ENCODE peak calls at places on chromosomes 1 and 21, in seven cellular contexts. U, E, K, M, S, J and G are unnamed samples.
A peak's percentile ranks its signal among the peaks of the same experiment; 100 is the strongest.

GRCh38 chr1:183331095-183331742 is 87.0 kb downstream of the NMNAT2 start:
- DNase-seq in U (no peak), E (no peak), K (no peak), M (no peak), S (no peak), J (no peak), G (no peak)

GRCh38 chr21:14536929-14537328 is 9.2 kb downstream of the SAMSN1 start:
- DNase-seq in U (no peak), E (no peak), K (no peak), M (no peak), S (no peak), J (no peak), G (no peak)

GRCh38 chr1:55081188-55081904 is 42.0 kb downstream of the PCSK9 start:
- DNase-seq in U (peak; percentile 53), E (no peak), K (no peak), M (peak; percentile 70), S (no peak), J (peak; percentile 80), G (peak; percentile 9)

GRCh38 chr1:39694026-39694425 is 2.8 kb upstream of the HPCAL4 start:
- DNase-seq in U (peak; percentile 40), E (no peak), K (no peak), M (no peak), S (no peak), J (no peak), G (no peak)

GRCh38 chr1:203794764-203795381 is 550 bp upstream of the ZBED6 start:
- DNase-seq in U (no peak), E (no peak), K (no peak), M (no peak), S (no peak), J (no peak), G (no peak)

GRCh38 chr1:159854101-159854692 is 8.3 kb downstream of the VSIG8 start:
- DNase-seq in U (peak; percentile 60), E (peak; percentile 10), K (peak; percentile 85), M (peak; percentile 58), S (no peak), J (peak; percentile 48), G (peak; percentile 82)

GRCh38 chr1:165703648-165704047 is 5.3 kb upstream of the ALDH9A1 start:
- DNase-seq in U (peak; percentile 48), E (no peak), K (no peak), M (no peak), S (no peak), J (no peak), G (no peak)

GRCh38 chr1:61337981-61338848 is 255.9 kb downstream of the NFIA start:
- DNase-seq in U (peak; percentile 96), E (no peak), K (peak; percentile 73), M (peak; percentile 85), S (no peak), J (peak; percentile 95), G (peak; percentile 93)

GRCh38 chr1:181038399-181038873 is 4.7 kb downstream of the MR1 start:
- DNase-seq in U (peak; percentile 82), E (peak; percentile 71), K (peak; percentile 55), M (peak; percentile 54), S (peak; percentile 68), J (peak; percentile 55), G (peak; percentile 70)

GRCh38 chr1:227841141-227841540 is 25.7 kb downstream of the PRSS38 start:
- DNase-seq in U (no peak), E (no peak), K (no peak), M (no peak), S (no peak), J (no peak), G (no peak)

GRCh38 chr1:116122955-116123757 is 12.0 kb downstream of the MAB21L3 start:
- DNase-seq in U (peak; percentile 92), E (no peak), K (peak; percentile 37), M (peak; percentile 94), S (no peak), J (peak; percentile 82), G (peak; percentile 98)

GRCh38 chr1:110914676-110915075 is 41.7 kb downstream of the CD53 start:
- DNase-seq in U (no peak), E (no peak), K (no peak), M (no peak), S (no peak), J (no peak), G (no peak)

GRCh38 chr21:44542716-44543115 is 2.7 kb upstream of the KRTAP10-1 start:
- DNase-seq in U (no peak), E (no peak), K (no peak), M (no peak), S (no peak), J (no peak), G (no peak)

GRCh38 chr1:241934181-241934815 is 23.3 kb upstream of the BECN2 start:
- DNase-seq in U (no peak), E (no peak), K (no peak), M (peak; percentile 63), S (no peak), J (peak; percentile 27), G (peak; percentile 72)

GRCh38 chr1:53061123-53061858 is 722 bp upstream of the PODN start:
- DNase-seq in U (no peak), E (no peak), K (no peak), M (peak; percentile 38), S (no peak), J (no peak), G (peak; percentile 33)

GRCh38 chr21:38434913-38435533 is 63.3 kb downstream of the ERG start:
- DNase-seq in U (peak; percentile 25), E (no peak), K (no peak), M (peak; percentile 33), S (no peak), J (peak; percentile 81), G (no peak)

DNA sequence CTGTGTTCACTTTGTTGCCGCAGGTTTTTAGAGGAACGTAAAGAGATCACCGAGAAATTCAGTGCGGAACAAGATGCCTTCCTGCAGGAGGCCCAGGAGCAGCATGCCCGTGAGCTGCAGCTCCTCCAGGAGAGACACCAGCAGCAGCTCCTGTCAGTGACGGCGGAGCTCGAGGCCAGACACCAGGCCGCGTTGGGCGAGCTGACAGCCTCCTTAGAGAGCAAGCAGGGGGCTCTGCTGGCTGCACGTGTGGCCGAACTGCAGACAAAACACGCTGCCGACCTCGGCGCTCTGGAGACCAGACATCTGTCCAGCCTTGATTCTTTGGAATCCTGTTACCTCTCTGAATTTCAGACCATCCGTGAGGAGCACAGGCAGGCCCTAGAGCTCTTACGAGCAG is 42.6 kb downstream of the PCNT start:
- DNase-seq in U (no peak), E (no peak), K (no peak), M (no peak), S (no peak), J (no peak), G (no peak)
- H3K4me3 ChIP-seq in U (no peak overlapping the region), E (no peak overlapping the region), K (no peak overlapping the region), M (no peak overlapping the region), S (no peak overlapping the region), J (no peak overlapping the region), G (no peak overlapping the region)

GRCh38 chr1:109570414-109570813 is 22.0 kb downstream of the GNAI3 start:
- DNase-seq in U (peak; percentile 88), E (no peak), K (no peak), M (peak; percentile 41), S (no peak), J (peak; percentile 46), G (no peak)
- H3K4me3 ChIP-seq in U (no peak overlapping the region), E (no peak overlapping the region), K (no peak overlapping the region), M (no peak overlapping the region), S (no peak overlapping the region), J (no peak overlapping the region), G (no peak overlapping the region)

DNA sequence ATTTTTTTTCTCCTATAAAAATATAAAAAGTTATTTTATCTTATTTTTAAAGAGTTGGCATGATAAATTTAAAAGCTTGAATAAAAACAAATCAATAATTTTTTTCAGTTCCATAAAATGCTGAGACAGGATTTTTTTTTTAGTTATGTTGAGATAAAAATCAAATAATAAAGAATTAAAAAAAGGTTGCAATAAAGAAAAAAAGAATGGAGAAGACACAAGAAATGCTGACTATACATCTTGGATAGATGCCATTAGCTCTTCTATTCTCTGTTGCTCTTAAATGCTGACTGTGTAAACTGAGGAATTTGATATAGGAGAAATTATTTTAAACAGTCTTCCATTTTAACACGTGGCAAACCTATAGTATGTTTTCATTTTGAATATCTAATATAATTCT is 2298.5 kb downstream of the MRPL39 start:
- DNase-seq in U (no peak), E (no peak), K (no peak), M (no peak), S (no peak), J (no peak), G (no peak)
- H3K4me3 ChIP-seq in U (no peak overlapping the region), E (no peak overlapping the region), K (no peak overlapping the region), M (no peak overlapping the region), S (no peak overlapping the region), J (no peak overlapping the region), G (no peak overlapping the region)

GRCh38 chr1:109277434-109278204 is 5.3 kb downstream of the PSRC1 start:
- DNase-seq in U (peak; percentile 70), E (peak; percentile 35), K (peak; percentile 84), M (peak; percentile 62), S (peak; percentile 83), J (peak; percentile 72), G (peak; percentile 79)

GRCh38 chr1:109272831-109273547 is 10.0 kb downstream of the PSRC1 start:
- DNase-seq in U (peak; percentile 47), E (no peak), K (no peak), M (no peak), S (no peak), J (no peak), G (no peak)

GRCh38 chr1:109274533-109275476 is 8.1 kb downstream of the PSRC1 start:
- DNase-seq in U (peak; percentile 95), E (no peak), K (peak; percentile 74), M (peak; percentile 58), S (no peak), J (no peak), G (no peak)

GRCh38 chr1:109273570-109274288 is 9.2 kb downstream of the PSRC1 start:
- DNase-seq in U (no peak), E (no peak), K (no peak), M (no peak), S (no peak), J (no peak), G (no peak)

DNA sequence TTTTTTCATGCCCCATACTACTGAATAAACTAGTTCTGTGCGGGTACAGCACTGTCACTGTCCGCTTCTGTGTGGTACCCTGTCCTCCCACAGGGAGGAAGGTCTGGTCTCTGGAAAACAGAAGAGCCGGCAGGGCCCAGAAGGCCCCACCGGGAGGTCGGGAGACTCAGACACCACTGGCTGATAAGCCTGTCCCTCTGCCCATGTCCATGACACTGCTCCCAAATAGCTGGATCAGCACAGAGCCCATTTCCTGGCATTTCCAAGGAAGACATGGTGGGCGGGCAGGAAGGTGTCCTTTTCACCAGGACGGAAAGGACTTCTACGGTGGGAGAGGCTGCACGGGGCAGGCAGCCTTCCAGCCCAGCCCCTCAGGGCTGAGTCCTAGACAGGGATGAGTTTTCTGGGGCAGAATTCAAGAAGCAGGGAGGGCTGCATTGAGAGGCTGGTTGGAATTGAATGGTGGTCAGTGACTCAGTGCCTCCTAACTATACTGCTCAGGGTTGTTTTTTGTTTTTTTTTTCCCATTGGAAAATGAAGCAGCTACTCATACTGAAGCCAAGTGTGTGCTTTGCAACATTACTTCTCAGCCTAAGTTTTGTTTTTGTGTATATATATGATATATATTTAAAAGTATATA is 7.1 kb downstream of the PSRC1 start:
- DNase-seq in U (peak; percentile 60), E (no peak), K (no peak), M (peak; percentile 32), S (no peak), J (peak; percentile 55), G (no peak)
- H3K4me3 ChIP-seq in U (peak overlapping the region; percentile 54), E (no peak overlapping the region), K (no peak overlapping the region), M (no peak overlapping the region), S (no peak overlapping the region), J (no peak overlapping the region), G (no peak overlapping the region)

GRCh38 chr1:20185834-20186782 is at the start of the genes PLA2G2C and UBXN10:
- DNase-seq in U (no peak), E (peak; percentile 57), K (peak; percentile 37), M (no peak), S (peak; percentile 64), J (no peak), G (no peak)
- H3K4me3 ChIP-seq in U (no peak within 1 kb of the TSS), E (peak within 1 kb of the TSS; percentile 68), K (peak within 1 kb of the TSS; percentile 51), M (no peak within 1 kb of the TSS), S (peak within 1 kb of the TSS; percentile 63), J (peak within 1 kb of the TSS; percentile 3), G (no peak within 1 kb of the TSS)